ENCODE peak calls at places on chromosomes 5 and 9, in six cellular contexts. One of them, this sample, is unnamed.

GRCh38 chr9:128053560-128053959 is 13.6 kb downstream of the NAIF1 start:
- DNase-seq in upper lobe of left lung: no peak
- DNase-seq in IMR-90: no peak
- DNase-seq in uterus: no peak
- DNase-seq in NB4: peak
- DNase-seq in thyroid gland: no peak
- DNase-seq in this sample: no peak

GRCh38 chr9:124755061-124755460 is 16.1 kb downstream of the NR6A1 start:
- DNase-seq in upper lobe of left lung: no peak
- DNase-seq in IMR-90: no peak
- DNase-seq in uterus: no peak
- DNase-seq in NB4: no peak
- DNase-seq in thyroid gland: no peak
- DNase-seq in this sample: no peak

GRCh38 chr9:69949396-69949795 is 94.3 kb upstream of the MAMDC2 start:
- DNase-seq in upper lobe of left lung: no peak
- DNase-seq in IMR-90: peak
- DNase-seq in uterus: peak
- DNase-seq in NB4: no peak
- DNase-seq in thyroid gland: no peak
- DNase-seq in this sample: no peak

GRCh38 chr5:33614039-33614438 is 173.3 kb downstream of the TARS1 start:
- DNase-seq in upper lobe of left lung: no peak
- DNase-seq in IMR-90: no peak
- DNase-seq in uterus: no peak
- DNase-seq in NB4: no peak
- DNase-seq in thyroid gland: no peak
- DNase-seq in this sample: no peak

GRCh38 chr9:24698864-24699518 is 153.3 kb upstream of the IZUMO3 start:
- DNase-seq in upper lobe of left lung: no peak
- DNase-seq in IMR-90: no peak
- DNase-seq in uterus: no peak
- DNase-seq in NB4: no peak
- DNase-seq in thyroid gland: no peak
- DNase-seq in this sample: no peak

GRCh38 chr5:55821731-55822512 is 29.2 kb upstream of the IL31RA start:
- DNase-seq in upper lobe of left lung: peak
- DNase-seq in IMR-90: no peak
- DNase-seq in uterus: no peak
- DNase-seq in NB4: no peak
- DNase-seq in thyroid gland: peak
- DNase-seq in this sample: no peak

GRCh38 chr5:173920024-173920753 is 32.0 kb downstream of the CPEB4 start:
- DNase-seq in upper lobe of left lung: no peak
- DNase-seq in IMR-90: peak
- DNase-seq in uterus: no peak
- DNase-seq in NB4: peak
- DNase-seq in thyroid gland: no peak
- DNase-seq in this sample: no peak

GRCh38 chr5:37005946-37006540 is 129.5 kb downstream of the NIPBL start:
- DNase-seq in upper lobe of left lung: no peak
- DNase-seq in IMR-90: peak
- DNase-seq in uterus: no peak
- DNase-seq in NB4: peak
- DNase-seq in thyroid gland: no peak
- DNase-seq in this sample: no peak

GRCh38 chr5:157820593-157821252 is 38.2 kb downstream of the CLINT1 start:
- DNase-seq in upper lobe of left lung: no peak
- DNase-seq in IMR-90: peak
- DNase-seq in uterus: no peak
- DNase-seq in NB4: peak
- DNase-seq in thyroid gland: peak
- DNase-seq in this sample: no peak

GRCh38 chr9:133349965-133350624 is 2.1 kb downstream of the RPL7A start:
- DNase-seq in upper lobe of left lung: no peak
- DNase-seq in IMR-90: no peak
- DNase-seq in uterus: no peak
- DNase-seq in NB4: no peak
- DNase-seq in thyroid gland: no peak
- DNase-seq in this sample: no peak
- TF ChIP-seq POLR2A in upper lobe of left lung: no peak
- TF ChIP-seq POLR2A in IMR-90: no peak
- TF ChIP-seq POLR2A in uterus: no peak
- TF ChIP-seq POLR2A in NB4: no peak
- TF ChIP-seq POLR2A in thyroid gland: no peak
- TF ChIP-seq POLR2A in this sample: no peak

GRCh38 chr5:78509884-78510769 is 138.4 kb downstream of the LHFPL2 start:
- DNase-seq in upper lobe of left lung: peak
- DNase-seq in IMR-90: no peak
- DNase-seq in uterus: peak
- DNase-seq in NB4: peak
- DNase-seq in thyroid gland: peak
- DNase-seq in this sample: no peak
- TF ChIP-seq POLR2A in upper lobe of left lung: peak
- TF ChIP-seq POLR2A in IMR-90: no peak
- TF ChIP-seq POLR2A in uterus: no peak
- TF ChIP-seq POLR2A in NB4: no peak
- TF ChIP-seq POLR2A in thyroid gland: no peak
- TF ChIP-seq POLR2A in this sample: no peak

GRCh38 chr9:101487443-101487855 is 46.2 kb upstream of the RNF20 start:
- DNase-seq in upper lobe of left lung: no peak
- DNase-seq in IMR-90: no peak
- DNase-seq in uterus: no peak
- DNase-seq in NB4: no peak
- DNase-seq in thyroid gland: no peak
- DNase-seq in this sample: no peak

GRCh38 chr9:101481296-101481695 is 45.7 kb upstream of the ALDOB start:
- DNase-seq in upper lobe of left lung: no peak
- DNase-seq in IMR-90: no peak
- DNase-seq in uterus: no peak
- DNase-seq in NB4: no peak
- DNase-seq in thyroid gland: no peak
- DNase-seq in this sample: no peak

GRCh38 chr9:101486693-101487442 is 46.8 kb upstream of the RNF20 start:
- DNase-seq in upper lobe of left lung: peak
- DNase-seq in IMR-90: peak
- DNase-seq in uterus: peak
- DNase-seq in NB4: no peak
- DNase-seq in thyroid gland: peak
- DNase-seq in this sample: no peak

GRCh38 chr9:101484046-101484445 is 48.5 kb upstream of the ALDOB start:
- DNase-seq in upper lobe of left lung: no peak
- DNase-seq in IMR-90: no peak
- DNase-seq in uterus: no peak
- DNase-seq in NB4: no peak
- DNase-seq in thyroid gland: no peak
- DNase-seq in this sample: no peak

DNA sequence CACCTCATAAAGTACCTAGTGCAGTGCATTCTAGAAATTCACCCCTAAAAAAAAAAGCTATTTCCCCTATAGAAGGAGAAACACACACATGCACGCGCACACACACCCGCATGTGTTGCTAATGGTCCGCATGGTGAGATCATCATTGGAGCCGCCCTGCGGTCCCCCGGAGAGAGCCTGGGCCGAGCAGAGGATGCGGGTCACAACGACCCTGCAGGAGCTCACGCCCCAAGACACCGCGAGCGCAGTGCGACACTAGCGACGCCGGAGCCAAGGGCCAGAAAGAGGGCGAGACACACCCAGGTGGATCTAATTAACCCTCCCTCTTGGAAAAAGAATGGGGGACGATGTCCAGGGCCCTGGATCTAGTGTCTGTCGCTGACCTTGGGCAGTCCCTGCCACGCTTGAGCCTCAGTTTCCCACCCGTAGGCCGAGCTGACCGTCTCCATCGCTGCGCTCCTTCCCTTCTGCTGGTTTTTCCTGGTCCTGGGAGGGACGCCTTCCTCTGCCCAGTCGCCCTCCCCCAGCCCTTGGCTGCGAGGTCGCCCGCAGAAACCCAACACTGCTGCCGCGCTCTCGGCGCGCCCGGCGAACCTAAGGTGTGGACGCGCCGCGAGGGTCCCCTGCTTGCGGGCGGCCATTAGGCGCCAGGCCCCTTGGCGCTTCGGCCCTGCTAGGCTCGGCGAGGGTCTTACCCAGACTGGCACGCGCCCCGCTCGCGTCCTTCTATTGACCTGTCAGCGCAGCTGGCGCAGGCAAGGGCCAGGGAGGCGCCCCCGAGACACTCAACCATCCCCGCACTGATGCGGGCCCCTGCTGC is 47.6 kb upstream of the RNF20 start:
- DNase-seq in upper lobe of left lung: peak
- DNase-seq in IMR-90: peak
- DNase-seq in uterus: peak
- DNase-seq in NB4: no peak
- DNase-seq in thyroid gland: peak
- DNase-seq in this sample: no peak
- TF ChIP-seq POLR2A in upper lobe of left lung: no peak
- TF ChIP-seq POLR2A in IMR-90: no peak
- TF ChIP-seq POLR2A in uterus: peak
- TF ChIP-seq POLR2A in NB4: no peak
- TF ChIP-seq POLR2A in thyroid gland: no peak
- TF ChIP-seq POLR2A in this sample: no peak

DNA sequence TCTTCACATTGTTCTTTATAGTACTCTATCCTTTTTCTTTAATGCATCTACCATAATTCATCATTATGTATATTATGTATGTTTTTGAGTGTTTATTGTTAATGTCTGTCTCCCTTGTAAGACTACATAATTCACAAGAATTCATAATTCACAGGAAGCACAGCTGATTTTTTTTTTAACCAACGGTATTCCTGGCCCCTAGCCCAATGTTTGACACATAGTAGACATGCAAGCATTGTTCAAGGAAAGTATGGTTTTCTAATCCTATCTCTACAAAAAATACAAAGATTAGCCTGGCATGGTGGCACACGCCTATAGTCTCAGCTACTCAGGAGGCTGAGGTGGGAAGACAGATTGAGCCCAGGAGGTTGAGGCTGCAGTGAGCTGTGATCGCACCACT is 160.6 kb downstream of the PPP2R2B start:
- DNase-seq in upper lobe of left lung: no peak
- DNase-seq in IMR-90: no peak
- DNase-seq in uterus: no peak
- DNase-seq in NB4: no peak
- DNase-seq in thyroid gland: no peak
- DNase-seq in this sample: no peak
- TF ChIP-seq POLR2A in upper lobe of left lung: no peak
- TF ChIP-seq POLR2A in IMR-90: no peak
- TF ChIP-seq POLR2A in uterus: no peak
- TF ChIP-seq POLR2A in NB4: no peak
- TF ChIP-seq POLR2A in thyroid gland: no peak
- TF ChIP-seq POLR2A in this sample: no peak

GRCh38 chr5:169343761-169344160 is 42.8 kb upstream of the SLIT3 start:
- DNase-seq in upper lobe of left lung: no peak
- DNase-seq in IMR-90: no peak
- DNase-seq in uterus: no peak
- DNase-seq in NB4: no peak
- DNase-seq in thyroid gland: no peak
- DNase-seq in this sample: no peak
- TF ChIP-seq POLR2A in upper lobe of left lung: no peak
- TF ChIP-seq POLR2A in IMR-90: no peak
- TF ChIP-seq POLR2A in uterus: no peak
- TF ChIP-seq POLR2A in NB4: no peak
- TF ChIP-seq POLR2A in thyroid gland: no peak
- TF ChIP-seq POLR2A in this sample: no peak

GRCh38 chr5:1314564-1314982 is 19.7 kb upstream of the TERT start:
- DNase-seq in upper lobe of left lung: peak
- DNase-seq in IMR-90: no peak
- DNase-seq in uterus: no peak
- DNase-seq in NB4: no peak
- DNase-seq in thyroid gland: no peak
- DNase-seq in this sample: no peak

GRCh38 chr5:1312206-1312605 is 17.3 kb upstream of the TERT start:
- DNase-seq in upper lobe of left lung: no peak
- DNase-seq in IMR-90: no peak
- DNase-seq in uterus: no peak
- DNase-seq in NB4: no peak
- DNase-seq in thyroid gland: no peak
- DNase-seq in this sample: no peak

GRCh38 chr5:1315018-1315708 is 20.3 kb upstream of the TERT start:
- DNase-seq in upper lobe of left lung: no peak
- DNase-seq in IMR-90: no peak
- DNase-seq in uterus: no peak
- DNase-seq in NB4: no peak
- DNase-seq in thyroid gland: no peak
- DNase-seq in this sample: no peak

GRCh38 chr5:1311443-1312055 is 16.7 kb upstream of the TERT start:
- DNase-seq in upper lobe of left lung: peak
- DNase-seq in IMR-90: no peak
- DNase-seq in uterus: no peak
- DNase-seq in NB4: no peak
- DNase-seq in thyroid gland: no peak
- DNase-seq in this sample: no peak

DNA sequence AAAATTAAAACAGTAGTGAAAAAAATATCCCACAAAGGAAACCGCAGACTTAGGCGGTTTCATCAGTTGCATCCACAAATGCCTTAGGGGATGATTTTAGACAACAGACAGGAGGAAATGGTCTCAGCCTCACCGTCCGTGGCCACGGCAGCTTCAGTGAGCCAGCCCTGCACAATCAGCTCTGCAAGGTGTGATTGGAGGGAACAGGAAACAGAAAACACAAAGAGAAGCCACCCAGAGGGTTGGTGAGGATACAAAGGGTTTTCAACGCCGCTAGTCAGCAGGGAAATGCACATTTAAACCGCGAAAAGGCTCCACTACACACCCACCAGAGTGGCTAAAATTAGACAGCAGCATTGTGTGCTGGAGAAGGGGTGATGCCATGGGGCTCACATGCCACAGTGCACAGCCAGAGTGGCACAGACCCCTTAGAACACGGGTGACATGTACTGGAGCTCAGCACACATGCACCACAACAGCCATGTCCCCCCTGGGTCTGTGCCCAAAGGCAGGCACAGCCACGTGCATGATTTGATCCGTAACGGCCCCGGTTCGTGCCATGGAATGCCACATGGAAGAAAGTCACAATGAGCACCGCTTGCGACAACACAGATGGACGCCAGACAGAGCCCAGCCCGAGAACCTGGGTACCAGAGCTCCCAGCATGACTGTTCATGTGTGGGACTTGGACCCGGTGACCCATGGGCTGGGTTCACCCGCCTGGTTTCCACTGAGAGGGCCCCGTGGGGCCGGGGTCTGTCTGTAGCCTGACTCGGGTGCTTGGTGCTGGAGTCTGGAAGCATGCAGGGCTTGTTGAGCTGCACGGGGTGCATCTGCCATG is 18.3 kb upstream of the TERT start:
- DNase-seq in upper lobe of left lung: peak
- DNase-seq in IMR-90: no peak
- DNase-seq in uterus: no peak
- DNase-seq in NB4: peak
- DNase-seq in thyroid gland: no peak
- DNase-seq in this sample: no peak
- TF ChIP-seq POLR2A in upper lobe of left lung: no peak
- TF ChIP-seq POLR2A in IMR-90: no peak
- TF ChIP-seq POLR2A in uterus: no peak
- TF ChIP-seq POLR2A in NB4: peak
- TF ChIP-seq POLR2A in thyroid gland: no peak
- TF ChIP-seq POLR2A in this sample: no peak

This sample was measured in H54.